ENCODE peak calls at places on chromosome 21, in six cellular contexts. H is GM23338, B is Panc1, M is fibroblast of lung, U is transverse colon, F is pancreas. V is an unnamed sample. For H3K4me1, the result is how much of the 10 kb centered on the place peaks cover.

GRCh38 chr21:14058566-14058965 is 152.2 kb downstream of the LIPI start:
- DNase-seq in H (no peak), B (no peak), M (no peak), U (no peak), F (peak), V (no peak)

GRCh38 chr21:35478096-35479080 is 429.3 kb upstream of the RUNX1 start:
- DNase-seq in H (no peak), B (no peak), M (peak), U (no peak), F (no peak), V (no peak)

GRCh38 chr21:44838951-44839350 is 21.1 kb upstream of the SUMO3 start:
- DNase-seq in H (no peak), B (no peak), M (no peak), U (no peak), F (no peak), V (peak)

GRCh38 chr21:32603131-32603530 is 9.0 kb downstream of the CFAP298 start:
- DNase-seq in H (no peak), B (no peak), M (no peak), U (no peak), F (no peak), V (no peak)

GRCh38 chr21:32423320-32423719 is 10.8 kb downstream of the EVA1C start:
- DNase-seq in H (no peak), B (no peak), M (peak), U (no peak), F (no peak), V (no peak)

GRCh38 chr21:35664683-35665082 is 395.6 kb downstream of the SETD4 start:
- DNase-seq in H (no peak), B (no peak), M (no peak), U (no peak), F (no peak), V (no peak)

GRCh38 chr21:17467829-17468228 is 45.0 kb upstream of the CXADR start:
- DNase-seq in H (peak), B (no peak), M (no peak), U (no peak), F (no peak), V (no peak)

GRCh38 chr21:34141373-34141772 is 68.0 kb downstream of the MRPS6 start:
- DNase-seq in H (no peak), B (no peak), M (no peak), U (no peak), F (no peak), V (no peak)

GRCh38 chr21:44653123-44653522 is 1.3 kb downstream of the KRTAP12-4 start:
- DNase-seq in H (peak), B (no peak), M (no peak), U (no peak), F (no peak), V (no peak)

GRCh38 chr21:43347461-43347860 is 79.5 kb downstream of the SIK1 start:
- DNase-seq in H (no peak), B (no peak), M (no peak), U (no peak), F (peak), V (no peak)
- H3K4me1 ChIP-seq in H (under half), B (under half), M (under half), U (under half), F (under half), V (under half)

DNA sequence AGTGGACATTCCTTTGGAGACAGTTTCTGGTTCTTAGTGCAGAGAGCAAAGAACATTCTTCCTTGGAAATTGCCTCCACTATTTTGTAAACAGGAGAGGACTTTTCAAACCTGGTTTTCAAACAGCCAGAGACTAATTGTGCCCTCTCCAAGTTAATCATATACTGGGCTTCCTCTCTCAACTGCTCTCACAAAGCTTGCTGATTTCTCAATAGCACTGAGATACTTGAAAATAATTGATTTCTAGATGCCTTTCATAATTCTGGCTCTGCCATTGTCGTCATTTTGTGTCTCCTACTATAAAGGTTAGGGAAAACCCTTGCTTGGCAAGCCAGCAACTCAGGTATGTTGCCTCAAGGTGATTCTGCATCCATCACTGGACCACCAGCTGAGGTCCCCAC is 56.0 kb downstream of the KCNJ15 start:
- DNase-seq in H (no peak), B (no peak), M (no peak), U (no peak), F (no peak), V (no peak)
- H3K4me1 ChIP-seq in H (under half), B (under half), M (under half), U (under half), F (under half), V (half or more)

GRCh38 chr21:36716836-36717235 is 17.9 kb downstream of the SIM2 start:
- DNase-seq in H (no peak), B (no peak), M (no peak), U (no peak), F (no peak), V (no peak)
- H3K4me1 ChIP-seq in H (under half), B (under half), M (under half), U (under half), F (under half), V (under half)

GRCh38 chr21:43316156-43316845 is 110.6 kb downstream of the SIK1 start:
- DNase-seq in H (no peak), B (no peak), M (no peak), U (no peak), F (peak), V (no peak)
- H3K4me1 ChIP-seq in H (under half), B (under half), M (under half), U (under half), F (under half), V (under half)

GRCh38 chr21:15063821-15064575 is 802 bp downstream of the NRIP1 start:
- DNase-seq in H (peak), B (no peak), M (peak), U (peak), F (peak), V (peak)

GRCh38 chr21:15061747-15062146 is 3.1 kb downstream of the NRIP1 start:
- DNase-seq in H (no peak), B (no peak), M (no peak), U (no peak), F (no peak), V (no peak)

GRCh38 chr21:15064576-15065380 is at the start of gene NRIP1:
- DNase-seq in H (peak), B (no peak), M (peak), U (peak), F (peak), V (peak)

GRCh38 chr21:15062566-15062965 is 2.2 kb downstream of the NRIP1 start:
- DNase-seq in H (no peak), B (no peak), M (peak), U (no peak), F (no peak), V (no peak)

DNA sequence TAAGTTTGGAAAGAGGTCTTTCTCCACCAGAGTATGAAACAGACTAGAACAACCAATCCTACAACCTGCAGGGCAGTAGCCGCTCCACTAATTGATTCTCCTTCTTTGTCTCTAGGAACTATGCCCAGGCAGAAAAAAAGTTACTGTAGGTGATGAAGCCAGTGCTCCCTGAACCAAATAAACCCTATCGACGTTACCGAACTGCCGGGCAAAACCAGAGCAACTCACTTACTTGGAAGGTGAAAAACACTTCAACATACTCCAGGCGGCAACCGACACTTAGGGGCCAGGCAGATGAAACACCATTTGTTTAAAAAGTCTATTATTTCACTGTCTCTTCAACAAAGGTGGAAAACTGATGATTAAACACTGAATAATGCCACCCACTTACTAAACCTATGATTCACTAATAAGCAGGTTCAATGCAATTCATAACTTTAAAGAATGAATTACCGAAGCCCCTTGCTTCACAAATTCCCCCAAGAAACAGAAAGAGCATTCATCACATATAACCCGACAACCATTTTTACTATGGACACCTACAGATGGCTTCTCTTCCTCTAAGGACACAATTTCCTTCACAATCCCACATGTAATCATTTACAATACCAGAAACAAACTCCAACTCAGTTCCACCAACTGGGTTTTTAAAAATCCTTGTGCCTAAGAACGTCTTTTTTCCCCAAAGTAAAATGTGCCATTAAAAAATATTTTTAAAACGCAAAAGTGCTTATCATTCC is 1.5 kb downstream of the NRIP1 start:
- DNase-seq in H (no peak), B (no peak), M (no peak), U (no peak), F (no peak), V (no peak)
- H3K4me1 ChIP-seq in H (under half), B (under half), M (under half), U (under half), F (under half), V (half or more)

GRCh38 chr21:45889961-45890360 is 91.6 kb upstream of the COL6A1 start:
- DNase-seq in H (no peak), B (no peak), M (peak), U (no peak), F (peak), V (peak)

GRCh38 chr21:45889115-45889708 is 92.4 kb upstream of the COL6A1 start:
- DNase-seq in H (no peak), B (no peak), M (no peak), U (no peak), F (peak), V (no peak)

GRCh38 chr21:45893166-45894106 is 88.1 kb upstream of the COL6A1 start:
- DNase-seq in H (no peak), B (no peak), M (no peak), U (no peak), F (peak), V (peak)

GRCh38 chr21:45892156-45892919 is 89.2 kb upstream of the COL6A1 start:
- DNase-seq in H (no peak), B (no peak), M (no peak), U (peak), F (peak), V (peak)

GRCh38 chr21:45891388-45892155 is 90.0 kb upstream of the COL6A1 start:
- DNase-seq in H (no peak), B (no peak), M (no peak), U (no peak), F (peak), V (peak)
- H3K4me1 ChIP-seq in H (under half), B (under half), M (under half), U (under half), F (under half), V (under half)

GRCh38 chr21:41388259-41388658 is 26.4 kb downstream of the MX2 start:
- DNase-seq in H (no peak), B (no peak), M (no peak), U (no peak), F (no peak), V (no peak)

GRCh38 chr21:41387824-41388223 is 26.0 kb downstream of the MX2 start:
- DNase-seq in H (no peak), B (no peak), M (no peak), U (no peak), F (no peak), V (no peak)

GRCh38 chr21:41381731-41382130 is 19.9 kb downstream of the MX2 start:
- DNase-seq in H (no peak), B (no peak), M (no peak), U (no peak), F (no peak), V (no peak)

GRCh38 chr21:41390043-41390639 is 28.3 kb downstream of the MX2 start:
- DNase-seq in H (no peak), B (no peak), M (no peak), U (no peak), F (no peak), V (no peak)

DNA sequence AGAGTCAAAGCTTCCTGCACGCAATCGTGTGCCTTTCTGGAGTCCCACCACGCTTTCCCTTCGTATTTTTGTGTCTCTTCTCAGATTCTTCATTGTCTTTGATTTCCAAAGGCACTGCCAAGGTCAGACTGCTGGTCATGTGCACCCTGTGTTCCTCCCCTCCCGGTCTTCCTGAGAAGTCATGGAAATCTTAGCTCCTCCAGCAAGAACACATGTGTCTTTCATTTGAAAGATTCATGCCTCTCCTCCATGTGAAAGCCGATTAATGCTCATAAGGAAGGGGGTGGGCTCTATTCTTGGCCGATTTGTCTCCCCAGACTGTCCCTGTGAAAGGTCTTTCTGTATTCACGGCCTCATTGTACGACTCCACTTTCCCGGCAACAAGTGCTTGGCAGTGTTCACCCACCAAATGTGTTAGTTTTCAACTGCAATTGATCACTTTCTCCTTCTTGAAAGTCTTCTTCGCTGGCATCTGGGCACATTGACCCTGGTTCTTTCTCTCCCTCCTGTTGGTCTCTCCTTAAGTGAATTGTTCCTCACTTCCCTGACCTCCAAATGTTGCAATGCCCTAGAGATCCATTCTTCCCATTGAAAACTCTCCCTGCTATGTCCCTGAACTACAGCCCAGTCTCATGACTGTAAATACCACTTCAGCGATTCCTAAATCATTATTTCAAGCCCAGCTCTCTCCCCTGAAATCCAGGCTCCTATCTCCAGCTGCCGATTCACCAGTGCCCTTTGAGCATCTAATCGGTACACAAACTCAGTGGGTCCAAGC is 25.4 kb downstream of the MX2 start:
- DNase-seq in H (no peak), B (no peak), M (no peak), U (no peak), F (no peak), V (no peak)
- H3K4me1 ChIP-seq in H (under half), B (under half), M (under half), U (under half), F (under half), V (under half)

DNA sequence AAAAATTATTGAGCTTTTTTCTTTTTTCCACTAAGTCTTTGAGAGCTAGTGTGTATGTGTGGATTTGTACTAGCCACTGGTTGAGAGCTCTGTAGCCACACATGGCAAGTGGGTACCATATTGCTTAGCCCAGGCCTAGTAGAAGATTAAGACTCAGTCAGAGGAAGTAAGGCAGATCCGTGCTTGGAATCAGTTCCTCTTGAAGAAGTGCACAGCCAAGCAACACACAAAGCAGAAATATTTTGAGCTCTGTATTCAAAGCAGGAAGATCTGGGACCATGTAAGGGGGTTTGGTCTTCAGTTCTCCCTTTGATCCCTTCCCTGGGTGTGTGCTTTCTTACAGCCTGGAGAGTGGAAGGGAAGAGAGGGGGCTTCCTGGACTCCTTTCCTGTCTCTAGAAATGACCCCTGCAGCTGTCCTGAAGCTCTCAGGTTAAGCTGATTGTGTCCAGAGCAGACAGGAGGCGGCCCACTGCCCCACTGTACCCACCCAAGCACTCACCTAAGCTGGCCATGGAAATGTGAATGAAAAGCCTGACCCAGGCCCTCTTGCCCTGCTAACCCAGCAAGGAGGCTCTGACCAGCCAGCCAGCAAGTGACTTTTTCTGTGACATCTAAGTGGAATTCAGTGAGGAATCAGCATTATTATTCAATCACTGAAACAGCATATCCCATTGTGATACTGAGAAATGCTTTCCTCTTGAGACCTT is 3.6 kb downstream of the ETS2 start:
- DNase-seq in H (no peak), B (no peak), M (no peak), U (peak), F (no peak), V (no peak)
- H3K4me1 ChIP-seq in H (half or more), B (under half), M (under half), U (half or more), F (under half), V (half or more)

DNA sequence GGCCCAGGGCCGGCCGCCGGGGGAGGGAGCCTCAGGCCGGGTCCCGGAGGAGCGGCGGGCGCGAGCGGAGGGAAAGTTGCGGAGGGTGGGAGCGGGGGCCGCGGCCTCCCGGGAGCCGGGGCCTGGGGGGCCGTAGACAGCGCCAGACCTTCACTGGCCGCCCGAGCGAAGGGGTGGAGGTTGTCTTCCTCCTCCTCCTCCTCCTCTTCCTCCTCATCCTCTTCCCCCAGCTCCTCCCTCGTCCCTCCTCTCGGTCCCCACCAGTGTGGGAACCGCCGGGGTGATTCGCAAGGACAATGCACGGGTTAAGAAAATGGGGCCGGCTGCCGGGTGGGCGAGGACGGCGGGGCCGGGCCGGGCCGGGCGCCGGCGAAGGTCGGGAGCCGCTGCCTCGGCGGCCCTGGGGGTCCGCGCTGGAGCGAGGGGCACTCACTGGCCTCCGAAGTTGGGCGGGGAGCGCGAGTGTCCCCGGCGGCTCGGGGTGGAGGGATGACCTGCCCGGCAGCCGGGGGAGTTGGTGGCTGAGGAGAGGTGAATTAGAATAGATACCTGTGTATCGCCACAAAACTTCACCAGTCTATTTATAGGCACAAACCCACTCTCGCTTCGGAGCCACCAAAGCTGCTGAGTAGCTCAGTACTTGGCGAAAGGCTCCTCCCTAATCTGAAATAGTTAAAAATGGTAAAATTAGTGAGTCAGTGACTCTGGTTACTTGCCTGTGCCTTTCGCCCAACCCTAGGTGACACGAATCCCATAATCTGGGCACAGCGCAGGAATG is 1.4 kb downstream of the DYRK1A start:
- DNase-seq in H (peak), B (no peak), M (peak), U (peak), F (peak), V (peak)
- H3K4me1 ChIP-seq in H (under half), B (under half), M (under half), U (under half), F (under half), V (half or more)

GRCh38 chr21:29080454-29080930 is 7.0 kb upstream of the CCT8 start:
- DNase-seq in H (no peak), B (no peak), M (no peak), U (no peak), F (no peak), V (no peak)
- H3K4me1 ChIP-seq in H (under half), B (under half), M (under half), U (under half), F (under half), V (under half)

V was measured in left lung.